ENCODE peak calls at places on chromosome 17, in four cellular contexts. Y, U, V and B are unnamed samples.

GRCh38 chr17:62671553-62671952 is 44.1 kb downstream of the MRC2 start:
- DNase-seq in Y (peak; percentile 66), V (no peak), U (no peak), B (no peak)

GRCh38 chr17:48503747-48504146 is 27.1 kb downstream of the HOXB1 start:
- DNase-seq in U (no peak), V (no peak), Y (no peak), B (no peak)

GRCh38 chr17:11430766-11431165 is 167.5 kb upstream of the DNAH9 start:
- DNase-seq in V (no peak), U (no peak), Y (no peak), B (no peak)

GRCh38 chr17:73099504-73099903 is 7.0 kb upstream of the SLC39A11 start:
- DNase-seq in Y (no peak), U (no peak), V (peak; percentile 90), B (no peak)

GRCh38 chr17:79743614-79744013 is 12.9 kb downstream of the ENPP7 start:
- DNase-seq in V (no peak), U (no peak), Y (no peak), B (no peak)

GRCh38 chr17:74326506-74326905 is 480 bp downstream of the KIF19 start:
- DNase-seq in U (no peak), V (no peak), Y (no peak), B (no peak)

GRCh38 chr17:46883871-46884270 is 32.5 kb downstream of the WNT9B start:
- DNase-seq in V (no peak), Y (no peak), U (no peak), B (no peak)

GRCh38 chr17:68591583-68591982 is 9.6 kb downstream of the FAM20A start:
- DNase-seq in U (no peak), Y (no peak), V (no peak), B (no peak)

GRCh38 chr17:34390649-34391048 is 27.6 kb upstream of the CCL1 start:
- DNase-seq in V (no peak), U (no peak), Y (no peak), B (no peak)

GRCh38 chr17:75757086-75757681 is 7.8 kb downstream of the GALK1 start:
- DNase-seq in Y (no peak), V (no peak), U (no peak), B (no peak)

GRCh38 chr17:17641621-17642409 is 39.4 kb upstream of the RAI1 start:
- DNase-seq in U (no peak), Y (peak; percentile 78), V (peak; percentile 88), B (peak; percentile 77)

GRCh38 chr17:15255713-15256454 is 9.2 kb downstream of the PMP22 start:
- DNase-seq in Y (no peak), U (no peak), V (no peak), B (no peak)

GRCh38 chr17:12709063-12709462 is 43.4 kb downstream of the MYOCD start:
- DNase-seq in U (no peak), Y (no peak), V (no peak), B (no peak)

GRCh38 chr17:29572691-29573557 is 4.4 kb downstream of the TP53I13 start:
- DNase-seq in Y (no peak), U (no peak), V (no peak), B (peak; percentile 82)

GRCh38 chr17:69448431-69449102 is 34.1 kb downstream of the MAP2K6 start:
- DNase-seq in Y (peak; percentile 86), V (no peak), U (no peak), B (no peak)

GRCh38 chr17:65442250-65442649 is 119.2 kb downstream of the AXIN2 start:
- DNase-seq in Y (no peak), U (no peak), V (no peak), B (no peak)

GRCh38 chr17:71338396-71338795 is 782.4 kb upstream of the SOX9 start:
- DNase-seq in U (no peak), V (peak; percentile 16), Y (peak; percentile 48), B (no peak)

GRCh38 chr17:27793168-27793905 is 7.0 kb downstream of the NOS2 start:
- DNase-seq in Y (peak; percentile 47), V (no peak), U (no peak), B (no peak)

GRCh38 chr17:36975922-36976515 is 27.3 kb downstream of the AATF start:
- DNase-seq in U (no peak), Y (no peak), V (no peak), B (no peak)

GRCh38 chr17:17191346-17191792 is 14.8 kb downstream of the PLD6 start:
- DNase-seq in U (no peak), Y (no peak), V (no peak), B (no peak)

GRCh38 chr17:35769895-35770486 is 9.3 kb downstream of the C17orf50 start:
- DNase-seq in Y (no peak), U (no peak), V (no peak), B (no peak)

GRCh38 chr17:6413073-6413472 is 21.8 kb downstream of the AIPL1 start:
- DNase-seq in U (no peak), Y (no peak), V (peak; percentile 55), B (peak; percentile 60)

GRCh38 chr17:63479495-63480184 is 2.8 kb downstream of the ACE start:
- DNase-seq in U (no peak), V (no peak), Y (no peak), B (no peak)

GRCh38 chr17:74132354-74132753 is 71.1 kb upstream of the RPL38 start:
- DNase-seq in U (no peak), V (no peak), Y (no peak), B (no peak)

GRCh38 chr17:74815671-74816370 is 39.7 kb upstream of the NAT9 start:
- DNase-seq in U (no peak), V (peak; percentile 30), Y (no peak), B (no peak)

GRCh38 chr17:50208611-50209061 is 7.2 kb upstream of the COL1A1 start:
- DNase-seq in Y (no peak), U (no peak), V (no peak), B (no peak)

GRCh38 chr17:80152057-80152831 is 5.3 kb upstream of the EIF4A3 start:
- DNase-seq in V (peak; percentile 98), U (no peak), Y (no peak), B (no peak)

GRCh38 chr17:81044764-81045589 is 10.0 kb downstream of the BAIAP2 start:
- DNase-seq in Y (peak; percentile 85), V (no peak), U (no peak), B (no peak)

GRCh38 chr17:413706-414440 is 61.3 kb upstream of the RPH3AL start:
- DNase-seq in Y (no peak), U (no peak), V (no peak), B (no peak)

GRCh38 chr17:81000089-81000630 is 8.5 kb downstream of the CHMP6 start:
- DNase-seq in U (no peak), Y (no peak), V (no peak), B (peak; percentile 16)

GRCh38 chr17:32341141-32341856 is 674 bp downstream of the C17orf75 start:
- DNase-seq in V (peak; percentile 63), U (peak; percentile 20), Y (peak; percentile 45), B (peak; percentile 59)

GRCh38 chr17:74598346-74599022 is 6.4 kb upstream of the CD300LD start:
- DNase-seq in U (no peak), Y (no peak), V (no peak), B (no peak)

GRCh38 chr17:21286066-21286770 is 1.7 kb downstream of the MAP2K3 start:
- DNase-seq in V (peak; percentile 96), U (no peak), Y (peak; percentile 88), B (no peak)

GRCh38 chr17:3937359-3937758 is 21.1 kb upstream of the P2RX1 start:
- DNase-seq in U (no peak), Y (no peak), V (no peak), B (no peak)

DNA sequence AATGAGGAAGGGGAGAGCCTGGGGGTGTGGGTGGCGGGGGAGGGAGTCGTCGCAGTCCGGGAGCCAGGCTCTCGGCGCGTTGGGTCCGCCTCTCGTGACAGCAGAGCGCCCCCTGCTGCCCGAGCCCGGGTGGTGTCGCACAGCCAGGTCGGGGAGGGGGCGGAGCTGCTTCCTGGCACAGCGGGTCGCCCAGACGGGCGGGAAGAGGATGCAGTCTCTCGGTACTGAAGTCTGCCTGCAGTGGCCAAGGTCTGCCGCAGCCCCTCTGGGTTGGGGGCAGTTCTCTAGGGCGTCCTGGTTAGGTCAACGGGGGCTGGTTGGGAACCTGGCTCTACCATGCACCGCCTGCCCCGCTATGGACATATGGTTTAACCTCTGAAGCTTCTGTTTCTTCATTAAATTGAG is 38.2 kb upstream of the CCDC182 start:
- DNase-seq in V (peak; percentile 88), U (peak; percentile 66), Y (peak; percentile 73), B (peak; percentile 86)
- TF ChIP-seq CTCF in V (peak; percentile 67), U (peak; percentile 95), Y (peak; percentile 63), B (peak; percentile 79)

GRCh38 chr17:51322390-51323029 is 62.2 kb downstream of the UTP18 start:
- DNase-seq in U (no peak), Y (no peak), V (peak; percentile 63), B (no peak)
- TF ChIP-seq CTCF in U (peak; percentile 67), Y (no peak), V (peak; percentile 82), B (peak; percentile 53)

GRCh38 chr17:38336838-38337237 is 6.9 kb downstream of the GPR179 start:
- DNase-seq in U (no peak), V (no peak), Y (no peak), B (no peak)

GRCh38 chr17:38334480-38335364 is 9.0 kb downstream of the GPR179 start:
- DNase-seq in U (no peak), V (no peak), Y (no peak), B (no peak)

GRCh38 chr17:38330941-38331411 is 12.8 kb downstream of the GPR179 start:
- DNase-seq in Y (no peak), V (no peak), U (no peak), B (no peak)

GRCh38 chr17:38332735-38333134 is 11.0 kb downstream of the GPR179 start:
- DNase-seq in Y (no peak), V (no peak), U (no peak), B (no peak)

DNA sequence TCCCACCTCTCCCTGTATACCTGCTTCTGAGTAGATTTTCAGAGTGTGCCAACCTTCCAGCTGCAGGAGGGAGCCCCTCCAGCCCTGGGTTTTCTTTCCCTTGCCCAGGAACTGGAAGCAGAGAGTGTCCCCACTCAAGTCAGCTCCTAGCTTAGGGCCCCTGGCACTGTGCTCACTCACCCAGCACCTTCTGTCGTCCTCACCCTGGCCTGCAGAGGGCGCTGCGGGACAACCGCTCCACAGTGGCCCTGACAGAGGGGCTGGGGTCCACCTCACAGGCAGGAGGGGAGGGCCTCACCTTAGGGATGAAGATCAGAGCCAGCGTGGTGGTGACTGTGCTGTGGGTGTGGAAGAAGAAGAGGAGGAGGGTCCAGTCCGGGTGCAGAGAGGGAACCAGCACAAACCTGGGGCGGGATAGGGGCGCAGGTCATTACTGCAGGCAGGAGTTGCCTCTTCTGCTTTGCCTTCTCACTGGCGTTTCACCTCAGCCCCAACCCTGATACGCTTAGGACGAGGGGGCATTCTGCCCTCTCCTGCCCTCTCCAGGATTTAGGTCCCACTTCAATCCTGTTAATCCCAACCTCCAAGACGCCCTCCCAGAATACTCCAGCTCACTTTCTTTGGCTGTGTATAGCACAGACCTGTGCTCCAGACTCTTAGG is 10.0 kb downstream of the GPR179 start:
- DNase-seq in Y (peak; percentile 43), V (peak; percentile 65), U (no peak), B (peak; percentile 68)
- TF ChIP-seq CTCF in Y (no peak), V (peak; percentile 89), U (peak; percentile 76), B (peak; percentile 71)

GRCh38 chr17:67531291-67531690 is 154.2 kb downstream of the PITPNC1 start:
- DNase-seq in U (peak; percentile 42), V (no peak), Y (peak; percentile 43), B (peak; percentile 80)
- TF ChIP-seq CTCF in U (no peak), V (no peak), Y (no peak), B (no peak)

GRCh38 chr17:83196088-83196765 is 116.8 kb downstream of the METRNL start:
- DNase-seq in V (peak; percentile 72), U (no peak), Y (peak; percentile 2), B (no peak)
- TF ChIP-seq CTCF in V (no peak), U (no peak), Y (no peak), B (no peak)